ENCODE peak calls at places on chromosomes 5 and 9, in eight cellular contexts. I is bronchial epithelial cell, N is NCI-H226, J is mammary epithelial cell, W is hippocampal formation, M is anterior cingulate cortex, T is germinal center, D is adrenal gland. P is an unnamed sample.

GRCh38 chr5:160175438-160176218 is 53.7 kb upstream of the FABP6 start:
- DNase-seq in I (no peak), N (peak; percentile 92), J (no peak), W (peak; percentile 86), M (peak; percentile 76), T (no peak), D (peak; percentile 69), P (peak; percentile 40)

GRCh38 chr5:73433982-73434342 is 14.6 kb downstream of the FOXD1 start:
- DNase-seq in I (no peak), N (peak; percentile 16), J (no peak), W (no peak), M (no peak), T (no peak), D (no peak), P (no peak)

GRCh38 chr9:119004618-119004990 is 364.6 kb downstream of the BRINP1 start:
- DNase-seq in I (no peak), N (peak; percentile 92), J (peak; percentile 57), W (no peak), M (no peak), T (no peak), D (peak; percentile 91), P (peak; percentile 26)

GRCh38 chr5:131999991-132000490 is 11.4 kb downstream of the ACSL6 start:
- DNase-seq in I (no peak), N (no peak), J (no peak), W (no peak), M (no peak), T (no peak), D (no peak), P (no peak)

GRCh38 chr9:114089206-114089840 is 9.8 kb downstream of the KIF12 start:
- DNase-seq in I (no peak), N (no peak), J (no peak), W (no peak), M (no peak), T (no peak), D (no peak), P (no peak)

GRCh38 chr5:41893074-41893851 is 10.9 kb upstream of the RIMOC1 start:
- DNase-seq in I (no peak), N (no peak), J (no peak), W (no peak), M (no peak), T (no peak), D (no peak), P (no peak)

GRCh38 chr5:72079288-72079687 is 28.0 kb upstream of the MAP1B start:
- DNase-seq in I (no peak), N (no peak), J (no peak), W (no peak), M (no peak), T (no peak), D (peak; percentile 29), P (no peak)

GRCh38 chr5:10565785-10566506 is 2.1 kb downstream of the ANKRD33B start:
- DNase-seq in I (no peak), N (no peak), J (no peak), W (no peak), M (no peak), T (no peak), D (no peak), P (no peak)

GRCh38 chr5:149060325-149060724 is 2.5 kb downstream of the SH3TC2 start:
- DNase-seq in I (peak; percentile 63), N (peak; percentile 50), J (peak; percentile 75), W (no peak), M (no peak), T (no peak), D (peak; percentile 46), P (peak; percentile 70)

GRCh38 chr5:137336161-137336560 is 163.0 kb downstream of the SPOCK1 start:
- DNase-seq in I (no peak), N (no peak), J (no peak), W (no peak), M (no peak), T (no peak), D (no peak), P (no peak)

GRCh38 chr9:1008256-1008655 is 31.8 kb downstream of the DMRT3 start:
- DNase-seq in I (peak; percentile 69), N (no peak), J (no peak), W (no peak), M (no peak), T (no peak), D (no peak), P (peak; percentile 7)

GRCh38 chr9:121353246-121353975 is 16.6 kb downstream of the STOM start:
- DNase-seq in I (no peak), N (no peak), J (no peak), W (no peak), M (no peak), T (no peak), D (no peak), P (no peak)

GRCh38 chr9:120261419-120261818 is 318.5 kb downstream of the CDK5RAP2 start:
- DNase-seq in I (no peak), N (no peak), J (no peak), W (no peak), M (no peak), T (no peak), D (no peak), P (no peak)